ENCODE peak calls at places on chromosome 17, in four cellular contexts. One of them, this sample, is unnamed.
A peak's percentile ranks its signal among the peaks of the same experiment; 100 is the strongest.

GRCh38 chr17:82305727-82306300 is 11.6 kb downstream of the CD7 start:
- DNase-seq in nephron progenitor cell: no peak
- DNase-seq in GM12865: no peak
- DNase-seq in B cell: no peak
- DNase-seq in this sample: no peak

GRCh38 chr17:44314869-44315661 is 6.7 kb downstream of the RUNDC3A start:
- DNase-seq in nephron progenitor cell: peak; percentile 70
- DNase-seq in GM12865: peak; percentile 57
- DNase-seq in B cell: peak; percentile 56
- DNase-seq in this sample: no peak

GRCh38 chr17:69286257-69286656 is 40.7 kb downstream of the ABCA5 start:
- DNase-seq in nephron progenitor cell: no peak
- DNase-seq in GM12865: no peak
- DNase-seq in B cell: no peak
- DNase-seq in this sample: no peak

GRCh38 chr17:43814714-43815113 is 18.2 kb downstream of the MPP3 start:
- DNase-seq in nephron progenitor cell: no peak
- DNase-seq in GM12865: no peak
- DNase-seq in B cell: no peak
- DNase-seq in this sample: peak; percentile 74

GRCh38 chr17:19933221-19933620 is 44.4 kb downstream of the AKAP10 start:
- DNase-seq in nephron progenitor cell: no peak
- DNase-seq in GM12865: no peak
- DNase-seq in B cell: no peak
- DNase-seq in this sample: peak; percentile 45

GRCh38 chr17:66661411-66661843 is 173.5 kb upstream of the CACNG5 start:
- DNase-seq in nephron progenitor cell: no peak
- DNase-seq in GM12865: peak; percentile 66
- DNase-seq in B cell: no peak
- DNase-seq in this sample: peak; percentile 63

GRCh38 chr17:50832267-50833227 is 2.8 kb upstream of the WFIKKN2 start:
- DNase-seq in nephron progenitor cell: no peak
- DNase-seq in GM12865: no peak
- DNase-seq in B cell: no peak
- DNase-seq in this sample: no peak

GRCh38 chr17:81831957-81832607 is 1.0 kb downstream of the MCRIP1 start:
- DNase-seq in nephron progenitor cell: no peak
- DNase-seq in GM12865: peak; percentile 60
- DNase-seq in B cell: peak; percentile 54
- DNase-seq in this sample: no peak

GRCh38 chr17:37788531-37788930 is 43.7 kb upstream of the HNF1B start:
- DNase-seq in nephron progenitor cell: no peak
- DNase-seq in GM12865: no peak
- DNase-seq in B cell: no peak
- DNase-seq in this sample: no peak

GRCh38 chr17:44198721-44199552 is 747 bp downstream of the ATXN7L3 start:
- DNase-seq in nephron progenitor cell: peak; percentile 72
- DNase-seq in GM12865: peak; percentile 79
- DNase-seq in B cell: peak; percentile 78
- DNase-seq in this sample: peak; percentile 59

GRCh38 chr17:29619251-29619650 is 3.5 kb downstream of the CORO6 start:
- DNase-seq in nephron progenitor cell: no peak
- DNase-seq in GM12865: no peak
- DNase-seq in B cell: no peak
- DNase-seq in this sample: peak; percentile 24

GRCh38 chr17:51427259-51428255 is 167.2 kb downstream of the UTP18 start:
- DNase-seq in nephron progenitor cell: no peak
- DNase-seq in GM12865: peak; percentile 70
- DNase-seq in B cell: no peak
- DNase-seq in this sample: no peak

GRCh38 chr17:19019041-19019941 is 14.7 kb upstream of the FAM83G start:
- DNase-seq in nephron progenitor cell: no peak
- DNase-seq in GM12865: peak; percentile 35
- DNase-seq in B cell: no peak
- DNase-seq in this sample: no peak

GRCh38 chr17:50047488-50048126 is 8.3 kb upstream of the ITGA3 start:
- DNase-seq in nephron progenitor cell: no peak
- DNase-seq in GM12865: no peak
- DNase-seq in B cell: no peak
- DNase-seq in this sample: peak; percentile 56

GRCh38 chr17:1577186-1577585 is 14.6 kb upstream of the PITPNA start:
- DNase-seq in nephron progenitor cell: no peak
- DNase-seq in GM12865: no peak
- DNase-seq in B cell: no peak
- DNase-seq in this sample: peak; percentile 94

GRCh38 chr17:81383504-81384421 is 11.5 kb upstream of the BAHCC1 start:
- DNase-seq in nephron progenitor cell: no peak
- DNase-seq in GM12865: no peak
- DNase-seq in B cell: no peak
- DNase-seq in this sample: no peak

GRCh38 chr17:29212681-29213121 is 32.5 kb upstream of the MYO18A start:
- DNase-seq in nephron progenitor cell: no peak
- DNase-seq in GM12865: no peak
- DNase-seq in B cell: no peak
- DNase-seq in this sample: no peak

GRCh38 chr17:16513858-16514257 is 21.9 kb upstream of the LRRC75A start:
- DNase-seq in nephron progenitor cell: no peak
- DNase-seq in GM12865: no peak
- DNase-seq in B cell: no peak
- DNase-seq in this sample: no peak

GRCh38 chr17:78884148-78884870 is 18.7 kb downstream of the CEP295NL start:
- DNase-seq in nephron progenitor cell: no peak
- DNase-seq in GM12865: no peak
- DNase-seq in B cell: no peak
- DNase-seq in this sample: no peak

GRCh38 chr17:7042507-7043194 is 1.2 kb downstream of the SLC16A11 start:
- DNase-seq in nephron progenitor cell: peak; percentile 44
- DNase-seq in GM12865: no peak
- DNase-seq in B cell: peak; percentile 75
- DNase-seq in this sample: no peak

GRCh38 chr17:58381124-58381838 is 29.3 kb upstream of the SUPT4H1 start:
- DNase-seq in nephron progenitor cell: no peak
- DNase-seq in GM12865: no peak
- DNase-seq in B cell: no peak
- DNase-seq in this sample: no peak

GRCh38 chr17:80812362-80813088 is 179.1 kb upstream of the CHMP6 start:
- DNase-seq in nephron progenitor cell: no peak
- DNase-seq in GM12865: no peak
- DNase-seq in B cell: no peak
- DNase-seq in this sample: no peak

GRCh38 chr17:49843774-49844350 is 4.0 kb downstream of the TAC4 start:
- DNase-seq in nephron progenitor cell: no peak
- DNase-seq in GM12865: peak; percentile 18
- DNase-seq in B cell: no peak
- DNase-seq in this sample: no peak

GRCh38 chr17:29590261-29590978 is 972 bp upstream of the GIT1 start:
- DNase-seq in nephron progenitor cell: peak; percentile 26
- DNase-seq in GM12865: no peak
- DNase-seq in B cell: no peak
- DNase-seq in this sample: peak; percentile 71

GRCh38 chr17:57211543-57211942 is 44.8 kb upstream of the MSI2 start:
- DNase-seq in nephron progenitor cell: no peak
- DNase-seq in GM12865: no peak
- DNase-seq in B cell: no peak
- DNase-seq in this sample: peak; percentile 69

GRCh38 chr17:182164-182751 is 808 bp upstream of the DOC2B start:
- DNase-seq in nephron progenitor cell: no peak
- DNase-seq in GM12865: no peak
- DNase-seq in B cell: no peak
- DNase-seq in this sample: no peak

GRCh38 chr17:75645889-75646625 is 12.8 kb downstream of the SMIM5 start:
- DNase-seq in nephron progenitor cell: no peak
- DNase-seq in GM12865: no peak
- DNase-seq in B cell: peak; percentile 55
- DNase-seq in this sample: no peak

GRCh38 chr17:58365980-58366595 is 14.1 kb upstream of the SUPT4H1 start:
- DNase-seq in nephron progenitor cell: no peak
- DNase-seq in GM12865: no peak
- DNase-seq in B cell: no peak
- DNase-seq in this sample: no peak

GRCh38 chr17:76772842-76773521 is 35.1 kb downstream of the MFSD11 start:
- DNase-seq in nephron progenitor cell: no peak
- DNase-seq in GM12865: no peak
- DNase-seq in B cell: no peak
- DNase-seq in this sample: peak; percentile 91

GRCh38 chr17:46978489-46979022 is 497 bp downstream of the RPRML start:
- DNase-seq in nephron progenitor cell: peak; percentile 40
- DNase-seq in GM12865: no peak
- DNase-seq in B cell: peak; percentile 39
- DNase-seq in this sample: no peak

GRCh38 chr17:30236807-30237206 is 1.3 kb upstream of the SLC6A4 start:
- DNase-seq in nephron progenitor cell: peak; percentile 80
- DNase-seq in GM12865: peak; percentile 51
- DNase-seq in B cell: peak; percentile 18
- DNase-seq in this sample: peak; percentile 27

DNA sequence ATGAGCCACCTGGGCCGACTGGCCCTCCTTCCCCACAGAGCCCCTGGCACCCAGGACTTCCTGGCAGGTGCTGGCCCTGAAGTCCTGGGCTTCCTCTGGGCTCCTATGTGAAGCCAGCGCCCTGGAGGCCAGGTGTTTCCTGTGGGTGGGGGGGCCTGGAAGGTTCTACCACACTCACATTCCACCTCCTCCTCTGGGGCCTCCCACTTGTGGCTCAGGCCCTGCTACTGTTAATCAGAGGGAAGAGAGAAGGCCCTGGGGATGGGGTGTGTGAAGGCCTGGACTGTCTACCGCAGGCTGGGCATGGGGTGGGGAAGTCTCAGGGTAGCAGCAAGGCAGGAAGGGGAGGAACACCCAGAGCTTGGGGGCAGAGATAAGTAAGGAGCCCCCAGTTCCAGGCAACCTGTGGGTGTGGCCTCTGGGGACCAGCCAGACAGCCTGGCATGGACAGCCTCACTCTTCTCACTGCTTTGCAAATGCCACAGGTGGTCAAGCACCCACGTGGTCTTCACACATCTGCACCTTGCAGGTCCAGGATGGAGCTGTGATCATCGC is 111.9 kb upstream of the TNRC6C start:
- DNase-seq in nephron progenitor cell: no peak
- DNase-seq in GM12865: no peak
- DNase-seq in B cell: peak; percentile 40
- DNase-seq in this sample: no peak
- TF ChIP-seq CTCF in nephron progenitor cell: no peak
- TF ChIP-seq CTCF in GM12865: no peak
- TF ChIP-seq CTCF in B cell: no peak
- TF ChIP-seq CTCF in this sample: no peak

DNA sequence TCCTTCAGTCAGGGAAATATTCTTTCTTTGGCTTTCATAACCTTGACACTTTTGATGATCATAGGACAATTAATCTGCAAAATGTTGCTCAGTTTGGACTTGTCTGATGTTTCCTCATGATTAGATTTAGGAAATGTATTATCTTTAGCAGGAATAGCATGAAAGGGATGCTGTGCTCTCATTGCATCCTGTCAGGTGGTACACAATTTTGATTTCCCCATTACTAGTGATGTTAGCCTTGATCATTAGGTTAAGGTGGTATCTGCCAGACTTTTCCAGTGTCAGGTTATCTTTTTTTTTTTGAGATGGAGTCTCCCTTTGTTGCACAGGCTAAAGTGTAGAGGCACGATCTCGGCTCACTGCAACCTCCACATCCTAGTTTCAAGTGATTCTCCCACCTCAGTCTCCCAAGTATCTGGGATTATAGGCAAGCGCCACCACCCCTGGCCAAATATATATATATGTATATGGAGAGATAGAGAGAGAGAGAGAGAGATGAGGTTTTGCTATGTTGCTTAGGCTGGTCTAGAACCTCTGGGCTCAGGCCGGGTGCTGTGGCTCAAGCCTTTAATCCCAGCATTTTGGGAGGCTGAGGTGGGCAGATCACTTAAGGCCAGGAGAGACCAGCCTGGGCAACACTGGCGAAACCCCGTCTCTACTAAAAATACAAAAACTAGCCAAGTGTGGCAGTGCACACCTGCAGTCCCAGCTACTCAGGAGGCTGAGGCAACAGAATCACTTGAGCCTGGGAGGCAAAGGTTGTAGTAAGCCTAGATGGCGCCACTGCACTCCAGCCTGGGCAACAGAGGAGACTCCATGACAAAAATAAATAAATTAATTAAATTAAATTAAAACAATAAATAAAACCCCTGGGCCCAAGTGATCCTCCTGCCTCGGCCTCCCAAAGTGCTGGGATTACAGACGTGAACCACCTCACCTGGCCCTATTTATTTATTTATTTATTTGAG is 15.8 kb upstream of the CAVIN1 start:
- DNase-seq in nephron progenitor cell: peak; percentile 22
- DNase-seq in GM12865: peak; percentile 58
- DNase-seq in B cell: peak; percentile 61
- DNase-seq in this sample: no peak
- TF ChIP-seq CTCF in nephron progenitor cell: peak; percentile 21
- TF ChIP-seq CTCF in GM12865: peak; percentile 45
- TF ChIP-seq CTCF in B cell: peak; percentile 70
- TF ChIP-seq CTCF in this sample: peak; percentile 47

GRCh38 chr17:27819171-27819544 is 18.8 kb upstream of the NOS2 start:
- DNase-seq in nephron progenitor cell: no peak
- DNase-seq in GM12865: no peak
- DNase-seq in B cell: no peak
- DNase-seq in this sample: no peak
- TF ChIP-seq CTCF in nephron progenitor cell: no peak
- TF ChIP-seq CTCF in GM12865: no peak
- TF ChIP-seq CTCF in B cell: no peak
- TF ChIP-seq CTCF in this sample: no peak

GRCh38 chr17:61492759-61493526 is 40.7 kb downstream of the TBX4 start:
- DNase-seq in nephron progenitor cell: no peak
- DNase-seq in GM12865: no peak
- DNase-seq in B cell: no peak
- DNase-seq in this sample: peak; percentile 61
- TF ChIP-seq CTCF in nephron progenitor cell: no peak
- TF ChIP-seq CTCF in GM12865: peak; percentile 10
- TF ChIP-seq CTCF in B cell: no peak
- TF ChIP-seq CTCF in this sample: no peak

GRCh38 chr17:60640503-60640902 is 37.1 kb upstream of the BCAS3 start:
- DNase-seq in nephron progenitor cell: no peak
- DNase-seq in GM12865: no peak
- DNase-seq in B cell: no peak
- DNase-seq in this sample: peak; percentile 32
- TF ChIP-seq CTCF in nephron progenitor cell: peak; percentile 44
- TF ChIP-seq CTCF in GM12865: peak; percentile 28
- TF ChIP-seq CTCF in B cell: no peak
- TF ChIP-seq CTCF in this sample: peak; percentile 48

GRCh38 chr17:74296548-74296936 is 22.5 kb downstream of the DNAI2 start:
- DNase-seq in nephron progenitor cell: peak; percentile 48
- DNase-seq in GM12865: peak; percentile 74
- DNase-seq in B cell: no peak
- DNase-seq in this sample: peak; percentile 44
- TF ChIP-seq CTCF in nephron progenitor cell: peak; percentile 51
- TF ChIP-seq CTCF in GM12865: peak; percentile 47
- TF ChIP-seq CTCF in B cell: no peak
- TF ChIP-seq CTCF in this sample: peak; percentile 67